ENCODE peak calls at places on chromosomes 5 and 9, in eight cellular contexts. One of them, this sample, is unnamed.

GRCh38 chr9:12819436-12820185 is 44.8 kb downstream of the LURAP1L start:
- DNase-seq in neural progenitor cell: peak
- DNase-seq in choroid plexus epithelial cell: peak
- DNase-seq in Calu3: peak
- DNase-seq in cardiac fibroblast: no peak
- DNase-seq in Peyer's patch: no peak
- DNase-seq in thoracic aorta: no peak
- DNase-seq in AG09309: no peak
- DNase-seq in this sample: no peak

GRCh38 chr9:17802249-17802857 is 223.5 kb downstream of the SH3GL2 start:
- DNase-seq in neural progenitor cell: no peak
- DNase-seq in choroid plexus epithelial cell: peak
- DNase-seq in Calu3: no peak
- DNase-seq in cardiac fibroblast: peak
- DNase-seq in Peyer's patch: no peak
- DNase-seq in thoracic aorta: no peak
- DNase-seq in AG09309: no peak
- DNase-seq in this sample: no peak

GRCh38 chr9:6833518-6834192 is 75.9 kb downstream of the KDM4C start:
- DNase-seq in neural progenitor cell: no peak
- DNase-seq in choroid plexus epithelial cell: peak
- DNase-seq in Calu3: no peak
- DNase-seq in cardiac fibroblast: peak
- DNase-seq in Peyer's patch: no peak
- DNase-seq in thoracic aorta: no peak
- DNase-seq in AG09309: no peak
- DNase-seq in this sample: no peak

GRCh38 chr5:119820608-119821007 is 191.2 kb downstream of the FAM170A start:
- DNase-seq in neural progenitor cell: no peak
- DNase-seq in choroid plexus epithelial cell: no peak
- DNase-seq in Calu3: no peak
- DNase-seq in cardiac fibroblast: no peak
- DNase-seq in Peyer's patch: no peak
- DNase-seq in thoracic aorta: no peak
- DNase-seq in AG09309: no peak
- DNase-seq in this sample: no peak

GRCh38 chr9:117021881-117022280 is 334.8 kb downstream of the TRIM32 start:
- DNase-seq in neural progenitor cell: no peak
- DNase-seq in choroid plexus epithelial cell: no peak
- DNase-seq in Calu3: no peak
- DNase-seq in cardiac fibroblast: no peak
- DNase-seq in Peyer's patch: no peak
- DNase-seq in thoracic aorta: no peak
- DNase-seq in AG09309: no peak
- DNase-seq in this sample: no peak

GRCh38 chr5:124956471-124957029 is 210.1 kb upstream of the ZNF608 start:
- DNase-seq in neural progenitor cell: no peak
- DNase-seq in choroid plexus epithelial cell: no peak
- DNase-seq in Calu3: no peak
- DNase-seq in cardiac fibroblast: no peak
- DNase-seq in Peyer's patch: no peak
- DNase-seq in thoracic aorta: no peak
- DNase-seq in AG09309: no peak
- DNase-seq in this sample: no peak

GRCh38 chr5:79727722-79728355 is 38.2 kb downstream of the CMYA5 start:
- DNase-seq in neural progenitor cell: no peak
- DNase-seq in choroid plexus epithelial cell: no peak
- DNase-seq in Calu3: no peak
- DNase-seq in cardiac fibroblast: peak
- DNase-seq in Peyer's patch: no peak
- DNase-seq in thoracic aorta: no peak
- DNase-seq in AG09309: no peak
- DNase-seq in this sample: no peak

GRCh38 chr9:133116346-133117231 is 4.5 kb downstream of the RALGDS start:
- DNase-seq in neural progenitor cell: no peak
- DNase-seq in choroid plexus epithelial cell: no peak
- DNase-seq in Calu3: no peak
- DNase-seq in cardiac fibroblast: no peak
- DNase-seq in Peyer's patch: peak
- DNase-seq in thoracic aorta: no peak
- DNase-seq in AG09309: no peak
- DNase-seq in this sample: no peak

GRCh38 chr5:1312206-1312605 is 17.3 kb upstream of the TERT start:
- DNase-seq in neural progenitor cell: no peak
- DNase-seq in choroid plexus epithelial cell: no peak
- DNase-seq in Calu3: no peak
- DNase-seq in cardiac fibroblast: no peak
- DNase-seq in Peyer's patch: no peak
- DNase-seq in thoracic aorta: no peak
- DNase-seq in AG09309: no peak
- DNase-seq in this sample: no peak

GRCh38 chr9:101350285-101350684 is 34.5 kb downstream of the BAAT start:
- DNase-seq in neural progenitor cell: no peak
- DNase-seq in choroid plexus epithelial cell: no peak
- DNase-seq in Calu3: no peak
- DNase-seq in cardiac fibroblast: no peak
- DNase-seq in Peyer's patch: no peak
- DNase-seq in thoracic aorta: no peak
- DNase-seq in AG09309: no peak
- DNase-seq in this sample: no peak

GRCh38 chr5:119063579-119064379 is 7.1 kb upstream of the DMXL1 start:
- DNase-seq in neural progenitor cell: no peak
- DNase-seq in choroid plexus epithelial cell: peak
- DNase-seq in Calu3: no peak
- DNase-seq in cardiac fibroblast: peak
- DNase-seq in Peyer's patch: no peak
- DNase-seq in thoracic aorta: no peak
- DNase-seq in AG09309: peak
- DNase-seq in this sample: no peak

GRCh38 chr5:91224459-91224858 is 158.7 kb downstream of the ARRDC3 start:
- DNase-seq in neural progenitor cell: no peak
- DNase-seq in choroid plexus epithelial cell: peak
- DNase-seq in Calu3: no peak
- DNase-seq in cardiac fibroblast: no peak
- DNase-seq in Peyer's patch: no peak
- DNase-seq in thoracic aorta: no peak
- DNase-seq in AG09309: no peak
- DNase-seq in this sample: no peak

GRCh38 chr5:39211773-39212172 is 7.6 kb downstream of the FYB1 start:
- DNase-seq in neural progenitor cell: no peak
- DNase-seq in choroid plexus epithelial cell: no peak
- DNase-seq in Calu3: no peak
- DNase-seq in cardiac fibroblast: no peak
- DNase-seq in Peyer's patch: no peak
- DNase-seq in thoracic aorta: no peak
- DNase-seq in AG09309: no peak
- DNase-seq in this sample: no peak

GRCh38 chr9:71814226-71814625 is 45.9 kb upstream of the CEMIP2 start:
- DNase-seq in neural progenitor cell: no peak
- DNase-seq in choroid plexus epithelial cell: no peak
- DNase-seq in Calu3: no peak
- DNase-seq in cardiac fibroblast: peak
- DNase-seq in Peyer's patch: no peak
- DNase-seq in thoracic aorta: no peak
- DNase-seq in AG09309: no peak
- DNase-seq in this sample: no peak

GRCh38 chr5:131720714-131721113 is 76.1 kb downstream of the FNIP1 start:
- DNase-seq in neural progenitor cell: no peak
- DNase-seq in choroid plexus epithelial cell: peak
- DNase-seq in Calu3: no peak
- DNase-seq in cardiac fibroblast: peak
- DNase-seq in Peyer's patch: no peak
- DNase-seq in thoracic aorta: no peak
- DNase-seq in AG09309: no peak
- DNase-seq in this sample: no peak

GRCh38 chr9:31597977-31598376 is 786.5 kb upstream of the ACO1 start:
- DNase-seq in neural progenitor cell: no peak
- DNase-seq in choroid plexus epithelial cell: peak
- DNase-seq in Calu3: peak
- DNase-seq in cardiac fibroblast: no peak
- DNase-seq in Peyer's patch: no peak
- DNase-seq in thoracic aorta: no peak
- DNase-seq in AG09309: no peak
- DNase-seq in this sample: no peak

GRCh38 chr5:155222393-155222792 is 208.8 kb downstream of the KIF4B start:
- DNase-seq in neural progenitor cell: no peak
- DNase-seq in choroid plexus epithelial cell: no peak
- DNase-seq in Calu3: no peak
- DNase-seq in cardiac fibroblast: no peak
- DNase-seq in Peyer's patch: no peak
- DNase-seq in thoracic aorta: no peak
- DNase-seq in AG09309: no peak
- DNase-seq in this sample: no peak

GRCh38 chr5:64691333-64691732 is 1.0 kb downstream of the SHISAL2B start:
- DNase-seq in neural progenitor cell: peak
- DNase-seq in choroid plexus epithelial cell: no peak
- DNase-seq in Calu3: no peak
- DNase-seq in cardiac fibroblast: no peak
- DNase-seq in Peyer's patch: no peak
- DNase-seq in thoracic aorta: no peak
- DNase-seq in AG09309: no peak
- DNase-seq in this sample: no peak

GRCh38 chr9:127524373-127524772 is 73.1 kb downstream of the LRSAM1 start:
- DNase-seq in neural progenitor cell: peak
- DNase-seq in choroid plexus epithelial cell: no peak
- DNase-seq in Calu3: no peak
- DNase-seq in cardiac fibroblast: peak
- DNase-seq in Peyer's patch: no peak
- DNase-seq in thoracic aorta: no peak
- DNase-seq in AG09309: no peak
- DNase-seq in this sample: no peak

GRCh38 chr5:168978500-168978899 is 322.4 kb downstream of the SLIT3 start:
- DNase-seq in neural progenitor cell: no peak
- DNase-seq in choroid plexus epithelial cell: no peak
- DNase-seq in Calu3: no peak
- DNase-seq in cardiac fibroblast: no peak
- DNase-seq in Peyer's patch: no peak
- DNase-seq in thoracic aorta: no peak
- DNase-seq in AG09309: no peak
- DNase-seq in this sample: no peak

GRCh38 chr5:146426853-146427618 is 20.1 kb upstream of the TCERG1 start:
- DNase-seq in neural progenitor cell: peak
- DNase-seq in choroid plexus epithelial cell: peak
- DNase-seq in Calu3: no peak
- DNase-seq in cardiac fibroblast: peak
- DNase-seq in Peyer's patch: no peak
- DNase-seq in thoracic aorta: no peak
- DNase-seq in AG09309: no peak
- DNase-seq in this sample: no peak

GRCh38 chr9:83936523-83936922 is 15.3 kb upstream of the KIF27 start:
- DNase-seq in neural progenitor cell: no peak
- DNase-seq in choroid plexus epithelial cell: peak
- DNase-seq in Calu3: no peak
- DNase-seq in cardiac fibroblast: no peak
- DNase-seq in Peyer's patch: no peak
- DNase-seq in thoracic aorta: no peak
- DNase-seq in AG09309: no peak
- DNase-seq in this sample: no peak

GRCh38 chr9:2560175-2560574 is 61.4 kb upstream of the VLDLR start:
- DNase-seq in neural progenitor cell: no peak
- DNase-seq in choroid plexus epithelial cell: no peak
- DNase-seq in Calu3: no peak
- DNase-seq in cardiac fibroblast: no peak
- DNase-seq in Peyer's patch: no peak
- DNase-seq in thoracic aorta: no peak
- DNase-seq in AG09309: no peak
- DNase-seq in this sample: no peak

GRCh38 chr9:89218040-89218928 is 39.7 kb upstream of the SHC3 start:
- DNase-seq in neural progenitor cell: peak
- DNase-seq in choroid plexus epithelial cell: peak
- DNase-seq in Calu3: no peak
- DNase-seq in cardiac fibroblast: peak
- DNase-seq in Peyer's patch: no peak
- DNase-seq in thoracic aorta: no peak
- DNase-seq in AG09309: no peak
- DNase-seq in this sample: no peak

GRCh38 chr5:76547242-76547890 is 75.8 kb downstream of the F2RL2 start:
- DNase-seq in neural progenitor cell: no peak
- DNase-seq in choroid plexus epithelial cell: no peak
- DNase-seq in Calu3: no peak
- DNase-seq in cardiac fibroblast: no peak
- DNase-seq in Peyer's patch: no peak
- DNase-seq in thoracic aorta: no peak
- DNase-seq in AG09309: no peak
- DNase-seq in this sample: peak

GRCh38 chr9:130869250-130869649 is 27.4 kb downstream of the QRFP start:
- DNase-seq in neural progenitor cell: no peak
- DNase-seq in choroid plexus epithelial cell: peak
- DNase-seq in Calu3: no peak
- DNase-seq in cardiac fibroblast: peak
- DNase-seq in Peyer's patch: peak
- DNase-seq in thoracic aorta: no peak
- DNase-seq in AG09309: no peak
- DNase-seq in this sample: no peak

GRCh38 chr5:41415242-41415641 is 95.2 kb downstream of the PLCXD3 start:
- DNase-seq in neural progenitor cell: no peak
- DNase-seq in choroid plexus epithelial cell: no peak
- DNase-seq in Calu3: no peak
- DNase-seq in cardiac fibroblast: no peak
- DNase-seq in Peyer's patch: no peak
- DNase-seq in thoracic aorta: no peak
- DNase-seq in AG09309: no peak
- DNase-seq in this sample: no peak

GRCh38 chr5:177382423-177383029 is 1.7 kb upstream of the SLC34A1 start:
- DNase-seq in neural progenitor cell: peak
- DNase-seq in choroid plexus epithelial cell: peak
- DNase-seq in Calu3: no peak
- DNase-seq in cardiac fibroblast: peak
- DNase-seq in Peyer's patch: no peak
- DNase-seq in thoracic aorta: no peak
- DNase-seq in AG09309: no peak
- DNase-seq in this sample: no peak
- TF ChIP-seq CTCF in neural progenitor cell: peak
- TF ChIP-seq CTCF in choroid plexus epithelial cell: peak
- TF ChIP-seq CTCF in Calu3: no peak
- TF ChIP-seq CTCF in cardiac fibroblast: no peak
- TF ChIP-seq CTCF in Peyer's patch: peak
- TF ChIP-seq CTCF in thoracic aorta: peak
- TF ChIP-seq CTCF in AG09309: peak
- TF ChIP-seq CTCF in this sample: no peak

GRCh38 chr5:170429014-170429413 is 39.8 kb upstream of the KCNMB1 start:
- DNase-seq in neural progenitor cell: peak
- DNase-seq in choroid plexus epithelial cell: peak
- DNase-seq in Calu3: peak
- DNase-seq in cardiac fibroblast: peak
- DNase-seq in Peyer's patch: no peak
- DNase-seq in thoracic aorta: no peak
- DNase-seq in AG09309: no peak
- DNase-seq in this sample: no peak
- TF ChIP-seq CTCF in neural progenitor cell: peak
- TF ChIP-seq CTCF in choroid plexus epithelial cell: peak
- TF ChIP-seq CTCF in Calu3: no peak
- TF ChIP-seq CTCF in cardiac fibroblast: peak
- TF ChIP-seq CTCF in Peyer's patch: no peak
- TF ChIP-seq CTCF in thoracic aorta: no peak
- TF ChIP-seq CTCF in AG09309: peak
- TF ChIP-seq CTCF in this sample: no peak

GRCh38 chr9:19232830-19233194 is 2.3 kb downstream of the DENND4C start:
- DNase-seq in neural progenitor cell: no peak
- DNase-seq in choroid plexus epithelial cell: peak
- DNase-seq in Calu3: no peak
- DNase-seq in cardiac fibroblast: peak
- DNase-seq in Peyer's patch: no peak
- DNase-seq in thoracic aorta: no peak
- DNase-seq in AG09309: peak
- DNase-seq in this sample: no peak
- TF ChIP-seq CTCF in neural progenitor cell: no peak
- TF ChIP-seq CTCF in choroid plexus epithelial cell: peak
- TF ChIP-seq CTCF in Calu3: no peak
- TF ChIP-seq CTCF in cardiac fibroblast: peak
- TF ChIP-seq CTCF in Peyer's patch: peak
- TF ChIP-seq CTCF in thoracic aorta: no peak
- TF ChIP-seq CTCF in AG09309: no peak
- TF ChIP-seq CTCF in this sample: no peak

GRCh38 chr9:38392235-38393127 is at the start of gene ALDH1B1:
- DNase-seq in neural progenitor cell: peak
- DNase-seq in choroid plexus epithelial cell: peak
- DNase-seq in Calu3: peak
- DNase-seq in cardiac fibroblast: peak
- DNase-seq in Peyer's patch: peak
- DNase-seq in thoracic aorta: peak
- DNase-seq in AG09309: peak
- DNase-seq in this sample: peak
- TF ChIP-seq CTCF in neural progenitor cell: peak
- TF ChIP-seq CTCF in choroid plexus epithelial cell: peak
- TF ChIP-seq CTCF in Calu3: no peak
- TF ChIP-seq CTCF in cardiac fibroblast: peak
- TF ChIP-seq CTCF in Peyer's patch: no peak
- TF ChIP-seq CTCF in thoracic aorta: no peak
- TF ChIP-seq CTCF in AG09309: peak
- TF ChIP-seq CTCF in this sample: no peak

This sample was measured in CD14-positive monocyte.